ENCODE peak calls at places on chromosome 22, in four cellular contexts. One of them, this sample, is unnamed.

GRCh38 chr22:30574095-30574981 is at the start of gene GAL3ST1:
- DNase-seq in IMR-90: no peak
- DNase-seq in mesendoderm: peak
- DNase-seq in H1: no peak
- DNase-seq in this sample: peak

GRCh38 chr22:36433318-36434231 is 45.8 kb upstream of the MYH9 start:
- DNase-seq in H1: no peak
- DNase-seq in mesendoderm: no peak
- DNase-seq in IMR-90: no peak
- DNase-seq in this sample: no peak

GRCh38 chr22:19533857-19534256 is 9.6 kb upstream of the CLDN5 start:
- DNase-seq in H1: no peak
- DNase-seq in IMR-90: no peak
- DNase-seq in mesendoderm: no peak
- DNase-seq in this sample: no peak

GRCh38 chr22:17915188-17915587 is 109.2 kb downstream of the MICAL3 start:
- DNase-seq in mesendoderm: no peak
- DNase-seq in H1: no peak
- DNase-seq in IMR-90: no peak
- DNase-seq in this sample: no peak

GRCh38 chr22:48739348-48740085 is 1088.2 kb downstream of the BRD1 start:
- DNase-seq in IMR-90: no peak
- DNase-seq in mesendoderm: no peak
- DNase-seq in H1: no peak
- DNase-seq in this sample: no peak

GRCh38 chr22:19233189-19233661 is 54.7 kb upstream of the SLC25A1 start:
- DNase-seq in mesendoderm: no peak
- DNase-seq in H1: no peak
- DNase-seq in IMR-90: no peak
- DNase-seq in this sample: no peak

GRCh38 chr22:49814164-49814686 is 13.4 kb downstream of the BRD1 start:
- DNase-seq in IMR-90: no peak
- DNase-seq in H1: no peak
- DNase-seq in mesendoderm: no peak
- DNase-seq in this sample: no peak

GRCh38 chr22:27391092-27391770 is 410.3 kb downstream of the MN1 start:
- DNase-seq in IMR-90: no peak
- DNase-seq in H1: no peak
- DNase-seq in mesendoderm: peak
- DNase-seq in this sample: no peak

GRCh38 chr22:19631899-19632670 is 82.2 kb upstream of the SEPTIN5 start:
- DNase-seq in mesendoderm: peak
- DNase-seq in IMR-90: peak
- DNase-seq in H1: peak
- DNase-seq in this sample: peak

GRCh38 chr22:20962491-20962945 is 4.5 kb upstream of the AIFM3 start:
- DNase-seq in H1: no peak
- DNase-seq in IMR-90: no peak
- DNase-seq in mesendoderm: no peak
- DNase-seq in this sample: no peak

GRCh38 chr22:17121235-17122195 is at the start of gene TMEM121B:
- DNase-seq in IMR-90: peak
- DNase-seq in mesendoderm: peak
- DNase-seq in H1: peak
- DNase-seq in this sample: peak

GRCh38 chr22:17707526-17707925 is 66.7 kb downstream of the BID start:
- DNase-seq in mesendoderm: no peak
- DNase-seq in IMR-90: no peak
- DNase-seq in H1: no peak
- DNase-seq in this sample: no peak

GRCh38 chr22:49934891-49935557 is 16.6 kb downstream of the CRELD2 start:
- DNase-seq in mesendoderm: no peak
- DNase-seq in IMR-90: peak
- DNase-seq in H1: peak
- DNase-seq in this sample: peak

GRCh38 chr22:50674606-50675552 is 2.3 kb downstream of the SHANK3 start:
- DNase-seq in H1: peak
- DNase-seq in mesendoderm: peak
- DNase-seq in IMR-90: no peak
- DNase-seq in this sample: peak

GRCh38 chr22:33787645-33788456 is 132.4 kb downstream of the LARGE1 start:
- DNase-seq in H1: no peak
- DNase-seq in IMR-90: peak
- DNase-seq in mesendoderm: no peak
- DNase-seq in this sample: no peak

GRCh38 chr22:33000342-33001280 is 57.6 kb downstream of the SYN3 start:
- DNase-seq in mesendoderm: peak
- DNase-seq in IMR-90: peak
- DNase-seq in H1: peak
- DNase-seq in this sample: peak

GRCh38 chr22:49162841-49163240 is 664.8 kb downstream of the BRD1 start:
- DNase-seq in IMR-90: no peak
- DNase-seq in H1: no peak
- DNase-seq in mesendoderm: no peak
- DNase-seq in this sample: no peak

GRCh38 chr22:35379146-35379993 is 1.5 kb upstream of the HMOX1 start:
- DNase-seq in mesendoderm: peak
- DNase-seq in H1: no peak
- DNase-seq in IMR-90: no peak
- DNase-seq in this sample: no peak

GRCh38 chr22:26406118-26406517 is 22.9 kb upstream of the ASPHD2 start:
- DNase-seq in IMR-90: peak
- DNase-seq in H1: no peak
- DNase-seq in mesendoderm: peak
- DNase-seq in this sample: no peak

GRCh38 chr22:49936973-49937757 is 18.7 kb downstream of the CRELD2 start:
- DNase-seq in H1: no peak
- DNase-seq in mesendoderm: no peak
- DNase-seq in IMR-90: no peak
- DNase-seq in this sample: no peak

GRCh38 chr22:23284504-23285033 is 104.3 kb downstream of the BCR start:
- DNase-seq in mesendoderm: no peak
- DNase-seq in H1: no peak
- DNase-seq in IMR-90: no peak
- DNase-seq in this sample: no peak
- H4K5ac ChIP-seq in mesendoderm: no peak
- H4K5ac ChIP-seq in H1: no peak
- H4K5ac ChIP-seq in IMR-90: no peak
- H4K5ac ChIP-seq in this sample: no peak

GRCh38 chr22:44389181-44389580 is 76.4 kb upstream of the SHISAL1 start:
- DNase-seq in IMR-90: no peak
- DNase-seq in H1: no peak
- DNase-seq in mesendoderm: no peak
- DNase-seq in this sample: no peak
- H4K5ac ChIP-seq in IMR-90: no peak
- H4K5ac ChIP-seq in H1: no peak
- H4K5ac ChIP-seq in mesendoderm: no peak
- H4K5ac ChIP-seq in this sample: no peak

GRCh38 chr22:43202756-43203155 is 15.8 kb upstream of the TTLL12 start:
- DNase-seq in mesendoderm: no peak
- DNase-seq in IMR-90: no peak
- DNase-seq in H1: no peak
- DNase-seq in this sample: no peak
- H4K5ac ChIP-seq in mesendoderm: no peak
- H4K5ac ChIP-seq in IMR-90: no peak
- H4K5ac ChIP-seq in H1: no peak
- H4K5ac ChIP-seq in this sample: no peak

GRCh38 chr22:46103664-46104063 is 46.7 kb upstream of the PPARA start:
- DNase-seq in IMR-90: no peak
- DNase-seq in H1: no peak
- DNase-seq in mesendoderm: no peak
- DNase-seq in this sample: no peak

GRCh38 chr22:46104881-46105493 is 45.3 kb upstream of the PPARA start:
- DNase-seq in IMR-90: no peak
- DNase-seq in mesendoderm: no peak
- DNase-seq in H1: no peak
- DNase-seq in this sample: no peak

GRCh38 chr22:46103181-46103580 is 47.1 kb upstream of the PPARA start:
- DNase-seq in mesendoderm: no peak
- DNase-seq in IMR-90: no peak
- DNase-seq in H1: no peak
- DNase-seq in this sample: no peak

GRCh38 chr22:46105494-46106278 is 44.6 kb upstream of the PPARA start:
- DNase-seq in H1: no peak
- DNase-seq in IMR-90: peak
- DNase-seq in mesendoderm: no peak
- DNase-seq in this sample: no peak

DNA sequence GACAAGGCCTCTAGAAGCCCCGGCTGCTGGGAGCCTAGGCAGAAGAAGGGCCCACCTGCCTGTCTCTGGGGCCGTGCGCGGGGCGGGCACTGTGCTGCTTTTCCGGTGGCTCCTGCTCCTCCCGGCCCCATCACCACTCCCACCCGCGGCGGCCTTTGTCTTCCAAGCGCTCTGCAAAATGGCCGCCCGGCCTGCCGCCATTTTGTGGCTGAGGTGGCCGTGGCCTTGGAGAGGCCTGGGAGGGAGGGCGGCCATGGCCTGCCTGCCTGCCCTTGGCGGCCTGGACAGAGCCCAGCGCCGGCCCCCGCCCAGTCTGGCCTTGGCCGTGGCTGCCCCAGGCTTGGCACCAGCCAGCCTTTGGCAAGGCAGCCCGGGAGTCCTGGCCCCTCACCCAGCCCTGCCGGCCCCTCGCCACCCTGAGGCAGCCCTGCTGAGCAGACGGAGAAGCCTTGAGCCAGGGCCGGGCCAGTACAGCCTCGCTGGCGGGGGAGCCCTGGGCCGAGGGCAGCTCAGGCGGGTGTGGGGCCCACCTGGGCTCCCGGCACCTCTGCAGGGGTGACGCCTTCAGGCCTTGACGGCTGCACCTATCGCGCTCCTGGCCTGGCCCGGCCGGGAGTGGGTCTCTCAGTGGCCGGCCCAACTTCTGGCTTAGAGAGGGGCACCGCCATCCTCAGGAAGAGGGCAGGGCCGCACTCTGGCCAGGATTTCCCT is 46.0 kb upstream of the PPARA start:
- DNase-seq in H1: no peak
- DNase-seq in IMR-90: no peak
- DNase-seq in mesendoderm: no peak
- DNase-seq in this sample: no peak
- H4K5ac ChIP-seq in H1: no peak
- H4K5ac ChIP-seq in IMR-90: no peak
- H4K5ac ChIP-seq in mesendoderm: no peak
- H4K5ac ChIP-seq in this sample: no peak

DNA sequence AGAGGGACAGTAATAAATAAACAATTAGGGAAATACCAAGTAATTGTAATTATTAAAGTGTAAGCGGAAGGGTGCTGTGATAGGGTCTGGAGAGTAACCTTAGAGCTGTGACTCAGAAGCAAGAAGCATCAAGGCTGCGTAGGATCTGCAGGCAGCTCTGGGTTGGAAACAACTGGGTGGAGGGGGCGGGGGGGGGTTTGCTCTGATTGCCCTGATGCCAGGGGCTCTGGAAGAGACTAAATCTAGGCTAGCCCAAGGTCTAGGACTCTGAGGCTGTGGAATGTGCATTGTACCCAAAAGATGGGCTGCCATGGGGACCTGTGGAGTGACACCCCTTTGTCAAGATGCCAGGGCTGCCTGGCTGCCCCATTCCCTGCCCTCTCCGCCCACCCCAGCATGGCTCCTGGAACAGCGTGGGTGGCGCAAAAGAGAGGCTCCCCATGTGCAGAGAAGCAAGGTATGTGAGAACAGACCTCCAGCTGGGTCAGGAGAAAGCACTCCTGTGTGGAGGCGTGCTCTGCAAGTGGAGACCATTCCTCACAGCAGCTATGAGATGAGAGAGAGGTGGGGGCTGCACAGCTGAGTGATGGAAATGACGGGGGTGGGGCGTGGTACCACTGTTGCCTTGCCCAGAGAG is 101.1 kb upstream of the CRYBB3 start:
- DNase-seq in H1: no peak
- DNase-seq in mesendoderm: no peak
- DNase-seq in IMR-90: no peak
- DNase-seq in this sample: no peak
- H4K5ac ChIP-seq in H1: no peak
- H4K5ac ChIP-seq in mesendoderm: no peak
- H4K5ac ChIP-seq in IMR-90: no peak
- H4K5ac ChIP-seq in this sample: no peak

GRCh38 chr22:43017525-43018290 is 2.8 kb upstream of the PACSIN2 start:
- DNase-seq in mesendoderm: no peak
- DNase-seq in IMR-90: no peak
- DNase-seq in H1: no peak
- DNase-seq in this sample: no peak
- H4K5ac ChIP-seq in mesendoderm: no peak
- H4K5ac ChIP-seq in IMR-90: no peak
- H4K5ac ChIP-seq in H1: no peak
- H4K5ac ChIP-seq in this sample: no peak

GRCh38 chr22:11627436-11627797 is 3900.6 kb upstream of the OR11H1 start:
- DNase-seq in mesendoderm: no peak
- DNase-seq in H1: no peak
- DNase-seq in IMR-90: no peak
- DNase-seq in this sample: no peak
- H4K5ac ChIP-seq in mesendoderm: no peak
- H4K5ac ChIP-seq in H1: no peak
- H4K5ac ChIP-seq in IMR-90: no peak
- H4K5ac ChIP-seq in this sample: no peak

GRCh38 chr22:40425082-40425481 is 54.7 kb downstream of the SGSM3 start:
- DNase-seq in IMR-90: no peak
- DNase-seq in H1: no peak
- DNase-seq in mesendoderm: no peak
- DNase-seq in this sample: no peak
- H4K5ac ChIP-seq in IMR-90: no peak
- H4K5ac ChIP-seq in H1: no peak
- H4K5ac ChIP-seq in mesendoderm: no peak
- H4K5ac ChIP-seq in this sample: no peak

This sample was measured in H9.